ENCODE peak calls at places on chromosomes 3 and 15, in four cellular contexts. One of them, this sample, is unnamed.

GRCh38 chr15:80309769-80310384 is 57.9 kb upstream of the CTXND1 start:
- DNase-seq in astrocyte of the cerebellum: no peak
- DNase-seq in DND-41: no peak
- DNase-seq in stomach: no peak
- DNase-seq in this sample: peak

GRCh38 chr3:140904521-140904920 is 37.1 kb upstream of the SLC25A36 start:
- DNase-seq in astrocyte of the cerebellum: no peak
- DNase-seq in DND-41: no peak
- DNase-seq in stomach: no peak
- DNase-seq in this sample: no peak

GRCh38 chr15:56496635-56497034 is 31.7 kb upstream of the MNS1 start:
- DNase-seq in astrocyte of the cerebellum: peak
- DNase-seq in DND-41: peak
- DNase-seq in stomach: no peak
- DNase-seq in this sample: peak

GRCh38 chr3:71784914-71785593 is at the start of gene PROK2:
- DNase-seq in astrocyte of the cerebellum: no peak
- DNase-seq in DND-41: no peak
- DNase-seq in stomach: no peak
- DNase-seq in this sample: no peak

GRCh38 chr15:32877620-32878019 is 159.8 kb downstream of the GREM1 start:
- DNase-seq in astrocyte of the cerebellum: no peak
- DNase-seq in DND-41: no peak
- DNase-seq in stomach: no peak
- DNase-seq in this sample: no peak

GRCh38 chr3:99967796-99968195 is 146.5 kb downstream of the FILIP1L start:
- DNase-seq in astrocyte of the cerebellum: no peak
- DNase-seq in DND-41: no peak
- DNase-seq in stomach: no peak
- DNase-seq in this sample: no peak

GRCh38 chr15:101138913-101139880 is 112.7 kb downstream of the CHSY1 start:
- DNase-seq in astrocyte of the cerebellum: peak
- DNase-seq in DND-41: no peak
- DNase-seq in stomach: no peak
- DNase-seq in this sample: no peak

GRCh38 chr15:68372291-68372811 is 59.6 kb downstream of the ITGA11 start:
- DNase-seq in astrocyte of the cerebellum: peak
- DNase-seq in DND-41: no peak
- DNase-seq in stomach: no peak
- DNase-seq in this sample: no peak

GRCh38 chr3:34258271-34259015 is 460.0 kb downstream of the PDCD6IP start:
- DNase-seq in astrocyte of the cerebellum: no peak
- DNase-seq in DND-41: no peak
- DNase-seq in stomach: no peak
- DNase-seq in this sample: no peak

GRCh38 chr3:194577985-194578905 is 55.0 kb downstream of the TMEM44 start:
- DNase-seq in astrocyte of the cerebellum: peak
- DNase-seq in DND-41: no peak
- DNase-seq in stomach: no peak
- DNase-seq in this sample: no peak

GRCh38 chr15:85477061-85477460 is 96.7 kb downstream of the AKAP13 start:
- DNase-seq in astrocyte of the cerebellum: no peak
- DNase-seq in DND-41: no peak
- DNase-seq in stomach: no peak
- DNase-seq in this sample: no peak

GRCh38 chr3:195129644-195130492 is 141.1 kb downstream of the XXYLT1 start:
- DNase-seq in astrocyte of the cerebellum: no peak
- DNase-seq in DND-41: no peak
- DNase-seq in stomach: no peak
- DNase-seq in this sample: no peak

GRCh38 chr15:51250217-51251011 is 88.0 kb downstream of the CYP19A1 start:
- DNase-seq in astrocyte of the cerebellum: no peak
- DNase-seq in DND-41: no peak
- DNase-seq in stomach: no peak
- DNase-seq in this sample: no peak

GRCh38 chr3:44111482-44111881 is 130.2 kb upstream of the TOPAZ1 start:
- DNase-seq in astrocyte of the cerebellum: no peak
- DNase-seq in DND-41: no peak
- DNase-seq in stomach: no peak
- DNase-seq in this sample: no peak

GRCh38 chr15:73818308-73818985 is 54.9 kb upstream of the TBC1D21 start:
- DNase-seq in astrocyte of the cerebellum: no peak
- DNase-seq in DND-41: no peak
- DNase-seq in stomach: no peak
- DNase-seq in this sample: no peak

GRCh38 chr15:65579762-65580161 is 31.2 kb downstream of the INTS14 start:
- DNase-seq in astrocyte of the cerebellum: no peak
- DNase-seq in DND-41: no peak
- DNase-seq in stomach: no peak
- DNase-seq in this sample: no peak

GRCh38 chr3:178795349-178795748 is 259.1 kb downstream of the KCNMB2 start:
- DNase-seq in astrocyte of the cerebellum: no peak
- DNase-seq in DND-41: no peak
- DNase-seq in stomach: no peak
- DNase-seq in this sample: no peak

GRCh38 chr3:49387721-49388120 is 24.1 kb downstream of the RHOA start:
- DNase-seq in astrocyte of the cerebellum: no peak
- DNase-seq in DND-41: no peak
- DNase-seq in stomach: no peak
- DNase-seq in this sample: no peak

GRCh38 chr3:186849392-186849975 is 7.0 kb downstream of the ADIPOQ start:
- DNase-seq in astrocyte of the cerebellum: no peak
- DNase-seq in DND-41: no peak
- DNase-seq in stomach: no peak
- DNase-seq in this sample: peak

GRCh38 chr3:138457863-138458735 is 23.7 kb downstream of the ESYT3 start:
- DNase-seq in astrocyte of the cerebellum: no peak
- DNase-seq in DND-41: no peak
- DNase-seq in stomach: no peak
- DNase-seq in this sample: no peak

GRCh38 chr3:50316657-50317242 is 5.8 kb downstream of the HYAL2 start:
- DNase-seq in astrocyte of the cerebellum: no peak
- DNase-seq in DND-41: no peak
- DNase-seq in stomach: peak
- DNase-seq in this sample: no peak

GRCh38 chr15:92901053-92901761 is 1.1 kb downstream of the CHD2 start:
- DNase-seq in astrocyte of the cerebellum: no peak
- DNase-seq in DND-41: no peak
- DNase-seq in stomach: no peak
- DNase-seq in this sample: no peak

GRCh38 chr3:181056276-181056675 is 66.7 kb upstream of the DNAJC19 start:
- DNase-seq in astrocyte of the cerebellum: no peak
- DNase-seq in DND-41: no peak
- DNase-seq in stomach: no peak
- DNase-seq in this sample: no peak

GRCh38 chr3:119292666-119293065 is 1.5 kb upstream of the ARHGAP31 start:
- DNase-seq in astrocyte of the cerebellum: no peak
- DNase-seq in DND-41: no peak
- DNase-seq in stomach: no peak
- DNase-seq in this sample: peak

GRCh38 chr3:15284121-15284889 is 48.1 kb downstream of the SH3BP5 start:
- DNase-seq in astrocyte of the cerebellum: no peak
- DNase-seq in DND-41: no peak
- DNase-seq in stomach: no peak
- DNase-seq in this sample: no peak

GRCh38 chr3:28242519-28242918 is 1.1 kb downstream of the CMC1 start:
- DNase-seq in astrocyte of the cerebellum: no peak
- DNase-seq in DND-41: no peak
- DNase-seq in stomach: no peak
- DNase-seq in this sample: no peak

GRCh38 chr15:49530106-49530505 is 90.5 kb downstream of the FAM227B start:
- DNase-seq in astrocyte of the cerebellum: no peak
- DNase-seq in DND-41: no peak
- DNase-seq in stomach: no peak
- DNase-seq in this sample: no peak

GRCh38 chr3:59783468-59783988 is 733.7 kb upstream of the CFAP20DC start:
- DNase-seq in astrocyte of the cerebellum: no peak
- DNase-seq in DND-41: no peak
- DNase-seq in stomach: no peak
- DNase-seq in this sample: no peak

GRCh38 chr3:182028081-182028480 is 316.4 kb downstream of the SOX2 start:
- DNase-seq in astrocyte of the cerebellum: peak
- DNase-seq in DND-41: no peak
- DNase-seq in stomach: no peak
- DNase-seq in this sample: no peak

GRCh38 chr3:2511356-2511755 is 412.7 kb downstream of the CNTN4 start:
- DNase-seq in astrocyte of the cerebellum: no peak
- DNase-seq in DND-41: no peak
- DNase-seq in stomach: no peak
- DNase-seq in this sample: no peak
- H3K4me3 ChIP-seq in astrocyte of the cerebellum: no peak
- H3K4me3 ChIP-seq in DND-41: no peak
- H3K4me3 ChIP-seq in stomach: no peak
- H3K4me3 ChIP-seq in this sample: no peak

DNA sequence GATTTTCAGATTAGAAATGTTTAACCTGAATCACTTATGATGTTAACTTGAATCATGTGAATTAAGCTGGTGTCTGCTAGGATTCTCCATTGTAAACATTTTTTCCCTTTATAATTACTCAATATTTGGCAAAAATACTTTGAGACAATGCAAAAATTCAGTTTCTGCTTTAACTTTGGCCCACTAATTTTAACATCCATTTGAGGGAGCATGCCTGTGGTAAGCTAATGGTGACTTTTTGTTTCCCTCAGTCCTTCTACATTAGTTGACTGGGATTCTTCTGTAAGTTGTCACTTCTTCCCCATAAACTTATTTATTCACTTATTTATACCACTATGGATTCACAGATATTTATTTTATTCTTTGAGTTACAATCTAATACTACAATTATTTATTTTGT is 59.3 kb downstream of the PIK3R4 start:
- DNase-seq in astrocyte of the cerebellum: no peak
- DNase-seq in DND-41: no peak
- DNase-seq in stomach: no peak
- DNase-seq in this sample: no peak
- H3K4me3 ChIP-seq in astrocyte of the cerebellum: no peak
- H3K4me3 ChIP-seq in DND-41: no peak
- H3K4me3 ChIP-seq in stomach: no peak
- H3K4me3 ChIP-seq in this sample: no peak

DNA sequence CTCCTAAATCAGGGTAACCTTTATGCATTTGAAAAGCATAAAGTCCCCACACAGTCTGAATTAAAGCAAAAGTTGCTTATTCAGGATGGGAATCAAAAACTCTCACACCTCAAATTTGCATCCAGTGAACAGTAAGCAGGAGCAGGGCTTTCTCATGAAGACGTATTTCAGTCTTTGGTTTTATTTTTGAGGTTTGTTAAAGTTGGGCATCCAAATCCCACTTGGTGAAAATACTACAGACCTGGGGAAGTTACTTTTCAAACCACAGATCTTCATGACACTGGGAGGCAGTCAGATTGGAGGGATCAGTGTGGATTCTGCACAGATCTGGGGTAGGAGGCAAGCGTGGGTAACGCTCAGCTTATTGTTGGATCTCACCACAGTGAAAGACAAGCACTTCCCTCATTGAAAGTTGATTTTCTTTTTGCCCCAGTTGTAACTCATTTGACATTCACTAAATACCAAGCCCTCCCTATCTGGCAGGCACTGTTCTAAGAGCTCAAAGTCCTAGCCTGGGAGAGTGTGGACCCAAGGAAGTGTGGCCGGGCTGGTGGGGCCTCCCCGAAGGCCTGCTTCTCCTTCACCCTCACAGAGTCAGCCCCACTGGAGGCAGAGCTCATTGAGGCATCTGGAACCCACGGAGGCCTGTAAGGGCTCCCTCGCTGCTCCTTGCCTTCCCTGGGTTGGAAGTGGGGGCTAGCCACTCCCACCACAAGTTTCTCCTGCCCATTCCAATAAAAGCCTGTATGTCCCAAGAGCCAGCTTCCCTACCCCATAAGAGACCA is 783 bp upstream of the ISG20 start:
- DNase-seq in astrocyte of the cerebellum: no peak
- DNase-seq in DND-41: no peak
- DNase-seq in stomach: no peak
- DNase-seq in this sample: no peak
- H3K4me3 ChIP-seq in astrocyte of the cerebellum: peak
- H3K4me3 ChIP-seq in DND-41: peak
- H3K4me3 ChIP-seq in stomach: peak
- H3K4me3 ChIP-seq in this sample: peak

DNA sequence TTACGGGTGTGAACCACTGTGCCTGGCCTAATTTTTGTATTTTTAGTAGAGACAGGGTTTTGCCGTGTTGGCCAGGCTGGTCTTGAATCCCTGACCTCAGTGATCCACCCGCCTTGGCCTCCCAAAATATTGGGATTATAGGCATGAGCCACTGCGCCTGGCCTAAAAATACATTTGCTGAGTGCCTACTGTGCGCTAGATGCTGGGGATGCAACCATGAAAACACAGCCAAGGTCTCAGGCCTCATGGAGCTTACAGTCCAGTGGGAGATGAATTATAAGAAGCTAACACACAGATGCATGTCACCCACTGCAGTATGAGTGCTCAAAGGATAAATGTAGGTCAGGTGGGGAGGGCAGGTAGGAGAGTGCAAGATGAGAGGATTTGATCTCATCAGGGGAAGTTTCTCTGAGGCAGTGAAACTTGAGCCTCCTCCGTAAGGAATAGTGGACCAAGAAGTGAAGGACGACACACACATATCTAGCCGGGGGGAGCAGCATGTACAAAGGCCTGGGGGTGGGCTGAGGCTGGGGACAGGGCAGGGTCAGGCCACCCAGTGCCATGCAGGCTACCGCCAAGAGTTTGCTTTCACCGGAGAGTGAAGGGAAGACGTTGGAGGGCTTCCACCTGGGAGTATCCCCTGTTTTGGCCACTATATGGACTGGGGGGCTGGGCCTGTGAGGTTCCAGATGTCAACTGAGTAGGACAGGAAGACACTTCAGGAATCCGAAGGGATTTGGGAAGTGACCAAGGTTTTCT is 24.3 kb downstream of the IRAK2 start:
- DNase-seq in astrocyte of the cerebellum: no peak
- DNase-seq in DND-41: no peak
- DNase-seq in stomach: no peak
- DNase-seq in this sample: no peak
- H3K4me3 ChIP-seq in astrocyte of the cerebellum: no peak
- H3K4me3 ChIP-seq in DND-41: no peak
- H3K4me3 ChIP-seq in stomach: no peak
- H3K4me3 ChIP-seq in this sample: no peak

This sample was measured in Jurkat, Clone E6-1.